ENCODE peak calls at places on chromosomes 16 and 17, in four cellular contexts. H, Y, A and T are unnamed samples.

GRCh38 chr17:73548620-73549311 is 95.5 kb downstream of the SDK2 start:
- DNase-seq in H (no peak), Y (no peak), A (no peak), T (no peak)

GRCh38 chr17:77451271-77451893 is 310.6 kb downstream of the SEC14L1 start:
- DNase-seq in H (no peak), Y (peak; percentile 75), A (peak; percentile 44), T (peak; percentile 37)

GRCh38 chr16:67822511-67822910 is 15.8 kb downstream of the TSNAXIP1 start:
- DNase-seq in H (peak; percentile 79), Y (no peak), A (peak; percentile 43), T (no peak)

GRCh38 chr16:87955302-87956168 is 4.3 kb downstream of the BANP start:
- DNase-seq in H (peak; percentile 43), Y (no peak), A (peak; percentile 57), T (no peak)

GRCh38 chr17:60901806-60902205 is 224.2 kb downstream of the BCAS3 start:
- DNase-seq in H (peak; percentile 57), Y (no peak), A (peak; percentile 49), T (peak; percentile 67)

GRCh38 chr16:5015351-5015750 is 18.4 kb downstream of the NAGPA start:
- DNase-seq in H (no peak), Y (no peak), A (no peak), T (no peak)

GRCh38 chr17:36085710-36086268 is 4.2 kb downstream of the CCL3 start:
- DNase-seq in H (no peak), Y (peak; percentile 19), A (peak; percentile 34), T (peak; percentile 6)

GRCh38 chr16:28184625-28185024 is 27.1 kb downstream of the XPO6 start:
- DNase-seq in H (no peak), Y (no peak), A (no peak), T (no peak)

GRCh38 chr17:51764387-51764971 is 394.0 kb downstream of the CA10 start:
- DNase-seq in H (peak; percentile 48), Y (peak; percentile 72), A (peak; percentile 69), T (peak; percentile 40)

GRCh38 chr17:17693253-17693954 is 12.1 kb downstream of the RAI1 start:
- DNase-seq in H (no peak), Y (no peak), A (no peak), T (peak; percentile 50)

GRCh38 chr17:82948081-82948511 is 108.3 kb upstream of the ZNF750 start:
- DNase-seq in H (no peak), Y (no peak), A (no peak), T (no peak)

GRCh38 chr17:69208640-69209039 is 20.0 kb downstream of the ABCA10 start:
- DNase-seq in H (no peak), Y (no peak), A (no peak), T (no peak)

GRCh38 chr17:44304651-44305050 is 3.8 kb upstream of the RUNDC3A start:
- DNase-seq in H (no peak), Y (no peak), A (peak; percentile 25), T (peak; percentile 28)

GRCh38 chr16:57622361-57623250 is 5.8 kb upstream of the ADGRG1 start:
- DNase-seq in H (no peak), Y (no peak), A (no peak), T (no peak)

GRCh38 chr17:73347355-73347754 is 35.6 kb upstream of the CDC42EP4 start:
- DNase-seq in H (no peak), Y (no peak), A (no peak), T (no peak)

GRCh38 chr17:57987582-57988300 is at the start of gene VEZF1:
- DNase-seq in H (peak; percentile 41), Y (peak; percentile 86), A (peak; percentile 69), T (peak; percentile 62)

GRCh38 chr17:49952209-49952911 is 16.6 kb upstream of the DLX4 start:
- DNase-seq in H (peak; percentile 51), Y (peak; percentile 79), A (peak; percentile 51), T (peak; percentile 25)

GRCh38 chr17:27502526-27503324 is 46.5 kb downstream of the KSR1 start:
- DNase-seq in H (peak; percentile 58), Y (no peak), A (peak; percentile 98), T (peak; percentile 17)

GRCh38 chr16:85428168-85428898 is 184.8 kb upstream of the GSE1 start:
- DNase-seq in H (no peak), Y (peak; percentile 70), A (no peak), T (no peak)

GRCh38 chr16:68590201-68590994 is 51.3 kb downstream of the ZFP90 start:
- DNase-seq in H (peak; percentile 46), Y (peak; percentile 72), A (peak; percentile 42), T (peak; percentile 16)

GRCh38 chr16:11088432-11088794 is 144.0 kb downstream of the CLEC16A start:
- DNase-seq in H (no peak), Y (no peak), A (no peak), T (no peak)
- TF ChIP-seq CTCF in H (no peak), Y (no peak), A (no peak), T (no peak)

GRCh38 chr17:79974786-79975497 is 60.7 kb downstream of the TBC1D16 start:
- DNase-seq in H (no peak), Y (peak; percentile 41), A (no peak), T (no peak)
- TF ChIP-seq CTCF in H (peak; percentile 54), Y (peak; percentile 62), A (no peak), T (no peak)

DNA sequence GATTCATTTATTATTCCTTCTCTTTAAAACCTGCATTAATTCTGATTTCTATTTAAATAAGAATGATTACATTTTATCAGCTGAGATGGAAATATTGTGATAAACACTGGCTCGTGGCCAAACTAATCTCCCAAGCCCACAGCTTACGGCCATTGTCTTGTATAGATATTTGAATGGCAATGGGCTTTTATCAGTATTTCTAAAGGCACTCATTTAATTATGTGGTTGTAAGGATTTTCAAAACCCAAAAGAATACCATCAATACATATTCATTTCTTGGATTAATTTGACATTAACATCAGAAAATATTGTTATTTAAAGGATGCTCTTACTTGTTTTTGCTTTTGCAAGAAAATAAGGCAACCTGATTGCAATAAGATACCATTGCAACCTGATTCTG is 123.7 kb upstream of the IRX5 start:
- DNase-seq in H (no peak), Y (no peak), A (no peak), T (no peak)
- TF ChIP-seq CTCF in H (no peak), Y (no peak), A (no peak), T (no peak)

GRCh38 chr16:23304620-23305019 is 2.5 kb downstream of the SCNN1B start:
- DNase-seq in H (no peak), Y (no peak), A (no peak), T (no peak)

GRCh38 chr16:23303685-23304084 is 1.6 kb downstream of the SCNN1B start:
- DNase-seq in H (no peak), Y (no peak), A (no peak), T (no peak)

GRCh38 chr16:23298290-23298689 is 3.8 kb upstream of the SCNN1B start:
- DNase-seq in H (no peak), Y (no peak), A (no peak), T (no peak)

GRCh38 chr16:23301251-23302044 is 654 bp upstream of the SCNN1B start:
- DNase-seq in H (no peak), Y (no peak), A (no peak), T (no peak)

DNA sequence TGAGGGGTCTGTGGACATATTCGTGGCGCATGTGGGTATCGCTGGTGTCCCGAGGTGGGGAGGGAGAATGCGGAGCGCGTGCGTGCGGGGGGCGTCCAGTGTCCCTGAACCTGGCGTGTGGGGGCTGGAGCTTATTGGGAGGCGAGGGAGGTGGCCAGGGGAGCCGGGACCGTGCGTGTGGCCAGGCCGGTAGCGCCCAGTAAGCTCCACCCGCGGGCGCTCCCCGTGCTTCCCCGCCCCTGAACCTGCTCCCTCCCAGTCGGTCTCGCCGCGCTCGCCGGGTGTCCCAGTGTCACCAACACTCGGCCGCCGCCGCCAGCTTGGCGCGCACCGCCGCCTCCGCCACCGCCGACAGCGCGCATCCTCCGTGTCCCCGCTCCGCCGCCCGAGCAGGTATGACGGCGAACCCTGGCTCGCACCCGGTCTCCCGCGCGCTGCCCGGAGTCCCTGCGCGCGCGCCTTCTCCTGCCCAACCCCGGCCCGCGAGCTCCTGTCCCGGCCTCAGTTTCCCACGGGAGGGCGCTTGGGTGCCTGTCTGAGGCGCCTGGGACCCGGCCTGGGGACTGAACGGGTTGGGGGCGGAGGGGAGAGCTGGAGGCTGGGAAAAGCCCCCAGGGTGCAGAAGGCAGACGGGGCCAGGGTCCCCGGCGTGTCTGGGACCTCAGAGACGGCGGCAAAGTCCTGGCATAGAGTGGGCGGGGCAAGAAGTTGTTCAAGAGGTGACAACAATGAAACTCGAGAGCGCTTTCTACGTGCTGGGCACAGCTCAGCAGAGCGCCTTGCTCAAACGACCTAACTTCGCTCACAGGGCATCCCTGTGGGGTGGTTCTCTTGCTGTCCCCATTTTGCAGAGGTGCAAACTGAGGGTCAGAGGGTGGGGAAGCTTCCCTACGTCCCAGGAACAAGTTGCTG is at the start of gene SCNN1B:
- DNase-seq in H (no peak), Y (peak; percentile 31), A (no peak), T (no peak)
- TF ChIP-seq CTCF in H (no peak), Y (no peak), A (no peak), T (no peak)

DNA sequence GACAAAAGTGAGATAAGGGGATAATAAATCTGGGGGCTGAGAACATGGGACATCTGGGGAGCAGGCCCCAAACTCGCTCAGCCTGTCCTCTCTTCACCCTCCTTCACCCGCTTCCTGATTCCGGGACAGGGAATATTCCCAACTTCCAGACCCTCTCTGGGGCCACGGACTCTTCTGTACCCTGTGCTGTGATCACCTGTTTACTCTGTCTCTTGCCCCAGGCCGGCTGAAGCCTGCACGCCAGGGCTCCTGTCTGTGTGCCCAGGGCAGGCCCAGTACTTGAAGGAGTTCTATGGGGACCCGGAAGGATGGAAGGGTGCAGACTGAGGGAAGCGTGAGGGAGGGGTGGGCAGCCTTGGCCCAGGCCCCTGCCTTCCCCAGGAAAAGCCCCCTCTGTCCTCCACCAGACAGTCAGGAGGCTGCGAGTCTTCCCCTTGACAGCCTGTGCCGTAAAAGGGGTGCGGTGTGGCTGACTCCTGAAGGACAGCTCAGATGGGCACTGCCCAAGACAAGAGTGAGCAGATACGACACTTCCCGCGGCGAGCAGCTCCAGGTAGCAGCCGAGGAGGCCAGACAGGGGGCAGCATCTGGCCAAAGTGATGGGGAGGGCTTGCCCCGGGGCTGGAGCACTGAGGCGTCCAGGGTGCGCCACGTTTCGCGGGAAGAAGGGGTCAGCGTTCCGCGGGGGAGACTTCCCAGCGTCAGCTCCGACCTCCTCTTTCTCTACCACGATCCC is 1.0 kb upstream of the CCNF start:
- DNase-seq in H (peak; percentile 32), Y (peak; percentile 75), A (no peak), T (peak; percentile 29)
- TF ChIP-seq CTCF in H (peak; percentile 66), Y (peak; percentile 41), A (peak; percentile 31), T (peak; percentile 30)

DNA sequence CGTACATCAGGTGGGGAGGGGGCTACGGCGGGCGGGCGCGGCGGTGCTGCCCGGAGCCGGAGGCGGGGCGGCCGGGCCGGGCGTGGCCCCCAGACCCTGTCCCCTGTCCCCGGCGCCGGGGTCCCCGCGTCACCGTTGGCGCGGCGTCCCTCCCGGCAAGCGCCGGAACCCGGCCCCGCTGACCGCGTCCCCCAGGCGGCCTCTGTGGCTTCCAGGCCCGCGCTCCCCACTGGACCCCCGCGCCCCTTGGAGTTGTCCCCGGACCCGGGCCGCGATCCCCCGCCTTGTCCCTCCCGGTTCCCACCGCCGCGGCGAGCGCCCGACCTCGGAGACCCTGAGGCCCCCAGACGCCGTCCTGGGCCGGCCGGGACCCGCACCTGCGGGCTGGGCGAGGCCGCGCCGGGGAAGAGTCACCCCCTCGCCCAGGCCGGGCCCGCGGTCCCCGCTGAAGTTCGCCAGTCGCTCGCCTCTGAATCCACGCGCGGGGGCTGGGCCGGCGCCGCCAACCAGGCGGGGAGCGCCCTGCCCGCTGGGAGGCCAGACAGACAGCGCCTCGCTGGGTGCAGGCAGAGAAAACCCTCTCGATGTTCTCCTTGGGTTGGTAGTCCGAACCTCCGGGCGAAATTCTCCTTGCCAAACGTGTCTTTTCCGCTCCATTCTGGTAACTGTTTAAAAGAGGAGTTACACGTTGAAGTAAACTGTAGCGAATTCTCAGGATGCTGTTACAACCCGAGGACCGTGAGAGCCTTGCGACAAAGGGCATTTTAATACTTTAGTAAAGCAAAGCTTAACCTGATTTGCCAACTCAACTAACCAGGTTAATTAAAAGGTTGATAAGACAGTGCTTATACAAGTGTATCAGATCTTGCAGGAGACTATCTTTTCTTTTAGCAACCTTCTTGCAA is 761 bp downstream of the GAN start:
- DNase-seq in H (peak; percentile 50), Y (peak; percentile 53), A (peak; percentile 58), T (peak; percentile 86)
- TF ChIP-seq CTCF in H (peak; percentile 30), Y (no peak), A (peak; percentile 11), T (no peak)

GRCh38 chr17:79991924-79992656 is 43.6 kb downstream of the TBC1D16 start:
- DNase-seq in H (no peak), Y (no peak), A (no peak), T (peak; percentile 61)
- TF ChIP-seq CTCF in H (peak; percentile 69), Y (no peak), A (no peak), T (no peak)